ENCODE peak calls at places on chromosomes 7 and 10, in nine cellular contexts. K, T, Q, M, W, P, J, I and C are unnamed samples.

GRCh38 chr7:19113001-19113349 is 4.5 kb downstream of the TWIST1 start:
- DNase-seq in J (no peak), M (no peak), P (no peak), K (no peak), I (no peak), W (no peak), T (no peak), Q (no peak), C (no peak)

GRCh38 chr7:123624527-123625183 is 23.0 kb downstream of the ASB15 start:
- DNase-seq in W (peak), P (peak), I (peak), Q (peak), M (peak), T (no peak), J (peak), K (peak), C (no peak)

GRCh38 chr7:141190467-141190866 is 116.6 kb downstream of the TMEM178B start:
- DNase-seq in P (no peak), K (no peak), T (no peak), Q (no peak), I (no peak), W (no peak), M (no peak), J (no peak), C (no peak)

GRCh38 chr7:87206361-87206760 is 13.2 kb downstream of the TMEM243 start:
- DNase-seq in W (no peak), K (peak), M (no peak), P (no peak), J (no peak), T (no peak), Q (no peak), I (no peak), C (no peak)

GRCh38 chr10:69333205-69333604 is 54.9 kb downstream of the HK1 start:
- DNase-seq in P (no peak), K (peak), T (no peak), W (no peak), Q (no peak), M (no peak), I (no peak), J (no peak), C (no peak)

GRCh38 chr7:42212541-42213090 is 24.4 kb downstream of the GLI3 start:
- DNase-seq in I (no peak), W (no peak), K (no peak), M (no peak), Q (no peak), J (no peak), T (no peak), P (no peak), C (no peak)

GRCh38 chr10:114715171-114715670 is 57.1 kb upstream of the ABLIM1 start:
- DNase-seq in T (no peak), M (no peak), Q (no peak), K (peak), I (no peak), J (no peak), P (no peak), W (no peak), C (no peak)

GRCh38 chr10:514137-514671 is 175.3 kb downstream of the DIP2C start:
- DNase-seq in M (no peak), P (no peak), W (no peak), J (no peak), Q (no peak), I (peak), T (no peak), K (no peak), C (no peak)